ENCODE peak calls at places on chromosomes 11 and 22, in six cellular contexts. G, W, E, F, M and C are unnamed samples.

GRCh38 chr22:37472418-37473006 is 13.7 kb downstream of the MFNG start:
- DNase-seq in G (no peak), W (peak; percentile 87), E (peak; percentile 21), F (peak; percentile 57), M (no peak), C (peak; percentile 22)

GRCh38 chr22:48761546-48761945 is 1066.1 kb downstream of the BRD1 start:
- DNase-seq in G (peak; percentile 16), W (peak; percentile 8), E (no peak), F (no peak), M (no peak), C (no peak)

GRCh38 chr22:30382340-30382739 is 4.9 kb downstream of the RNF215 start:
- DNase-seq in G (no peak), W (no peak), E (no peak), F (no peak), M (no peak), C (no peak)

GRCh38 chr11:77113382-77114088 is 10.9 kb downstream of the OMP start:
- DNase-seq in G (no peak), W (peak; percentile 86), E (peak; percentile 40), F (peak; percentile 60), M (no peak), C (peak; percentile 13)

GRCh38 chr11:121514401-121514981 is 61.7 kb upstream of the SORL1-AS1 start:
- DNase-seq in G (no peak), W (no peak), E (no peak), F (no peak), M (no peak), C (no peak)

GRCh38 chr11:61928606-61929005 is 11.2 kb upstream of the RAB3IL1 start:
- DNase-seq in G (no peak), W (no peak), E (no peak), F (no peak), M (no peak), C (peak; percentile 5)

GRCh38 chr11:47248664-47249377 is at the start of gene ACP2:
- DNase-seq in G (peak; percentile 92), W (peak; percentile 90), E (peak; percentile 90), F (peak; percentile 85), M (no peak), C (peak; percentile 74)

GRCh38 chr11:118531597-118532084 is 649 bp downstream of the TMEM25 start:
- DNase-seq in G (no peak), W (peak; percentile 67), E (no peak), F (no peak), M (no peak), C (peak; percentile 15)

GRCh38 chr11:46330887-46331652 is 16.2 kb upstream of the DGKZ start:
- DNase-seq in G (no peak), W (no peak), E (peak; percentile 80), F (no peak), M (no peak), C (no peak)

GRCh38 chr22:46149998-46150549 is at the start of gene PPARA:
- DNase-seq in G (peak; percentile 91), W (peak; percentile 86), E (peak; percentile 87), F (peak; percentile 71), M (peak; percentile 57), C (peak; percentile 23)

GRCh38 chr11:105070221-105070789 is 25.2 kb upstream of the CARD16 start:
- DNase-seq in G (no peak), W (no peak), E (no peak), F (no peak), M (no peak), C (peak; percentile 18)

GRCh38 chr11:109696191-109696897 is 274.4 kb downstream of the C11orf87 start:
- DNase-seq in G (no peak), W (no peak), E (no peak), F (peak; percentile 91), M (no peak), C (peak; percentile 99)

GRCh38 chr22:31944700-31945477 is 554 bp downstream of the YWHAH start:
- DNase-seq in G (peak; percentile 52), W (peak; percentile 76), E (peak; percentile 70), F (peak; percentile 27), M (no peak), C (no peak)

GRCh38 chr11:40280161-40281054 is 1179.0 kb downstream of the LRRC4C start:
- DNase-seq in G (no peak), W (no peak), E (no peak), F (no peak), M (no peak), C (no peak)

GRCh38 chr11:46381046-46381835 is at the start of gene MDK:
- DNase-seq in G (no peak), W (peak; percentile 90), E (peak; percentile 39), F (no peak), M (no peak), C (no peak)

GRCh38 chr22:27348634-27349033 is 452.9 kb downstream of the MN1 start:
- DNase-seq in G (no peak), W (no peak), E (no peak), F (peak; percentile 68), M (peak; percentile 22), C (peak; percentile 68)

GRCh38 chr22:26848244-26848920 is 191.0 kb downstream of the MIAT start:
- DNase-seq in G (no peak), W (peak; percentile 46), E (no peak), F (peak; percentile 6), M (no peak), C (no peak)

GRCh38 chr11:43810929-43811596 is 69.6 kb upstream of the ALKBH3 start:
- DNase-seq in G (no peak), W (no peak), E (no peak), F (no peak), M (no peak), C (no peak)

GRCh38 chr11:44853674-44854073 is 97.0 kb downstream of the TP53I11 start:
- DNase-seq in G (no peak), W (no peak), E (no peak), F (no peak), M (no peak), C (no peak)

GRCh38 chr11:76654980-76655379 is 15.6 kb downstream of the LRRC32 start:
- DNase-seq in G (peak; percentile 28), W (peak; percentile 45), E (no peak), F (no peak), M (no peak), C (no peak)

GRCh38 chr11:8342821-8343681 is 79.4 kb upstream of the LMO1 start:
- DNase-seq in G (no peak), W (no peak), E (no peak), F (no peak), M (no peak), C (peak; percentile 57)

DNA sequence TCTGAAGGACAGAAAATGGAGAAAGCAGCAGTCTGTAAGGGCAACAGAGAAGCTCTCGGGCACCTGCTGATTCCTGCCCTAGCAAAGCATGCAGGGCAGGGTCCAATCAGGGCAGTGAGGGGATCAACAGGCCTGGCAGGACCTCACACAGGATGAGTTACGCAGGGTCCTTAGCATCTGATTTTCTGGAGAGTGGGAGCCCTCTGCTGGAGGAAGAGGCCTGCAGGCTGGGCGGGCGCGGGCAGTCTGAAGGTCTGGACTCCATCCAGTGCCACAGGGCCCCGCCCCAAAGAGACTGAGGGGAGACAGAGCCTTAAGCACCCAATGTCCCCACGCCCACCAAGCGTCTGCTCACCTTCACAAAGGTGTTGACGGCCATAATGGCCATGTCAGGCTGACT is 28.9 kb downstream of the AP1B1 start:
- DNase-seq in G (no peak), W (peak; percentile 83), E (no peak), F (peak; percentile 63), M (peak; percentile 14), C (peak; percentile 31)
- TF ChIP-seq CTCF in G (peak; percentile 49), W (peak; percentile 80), E (peak; percentile 44), F (peak; percentile 29), M (peak; percentile 79), C (peak; percentile 71)

DNA sequence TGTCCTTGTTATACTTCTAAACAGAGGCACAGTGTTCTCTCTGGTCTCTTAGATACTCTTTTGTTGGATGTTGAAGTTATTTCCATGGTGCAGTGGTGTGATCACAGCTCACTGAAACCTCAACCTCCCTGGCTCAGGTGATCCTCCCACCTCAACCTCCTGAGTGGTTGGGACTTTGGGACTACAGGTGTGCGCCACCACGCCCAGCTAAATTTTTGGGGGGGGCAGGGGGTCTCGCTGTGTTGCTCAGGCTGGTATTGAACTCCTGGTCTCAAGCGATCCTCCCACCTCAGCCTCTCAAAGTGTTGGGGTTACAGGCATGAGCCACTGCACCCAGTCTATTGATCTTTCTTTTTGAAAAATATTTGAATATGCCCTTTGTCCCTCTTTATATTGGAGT is 14.9 kb downstream of the ZNF74 start:
- DNase-seq in G (no peak), W (peak; percentile 20), E (no peak), F (no peak), M (no peak), C (no peak)
- TF ChIP-seq CTCF in G (no peak), W (no peak), E (no peak), F (no peak), M (no peak), C (no peak)

GRCh38 chr22:42930810-42931420 is 73.8 kb upstream of the ARFGAP3 start:
- DNase-seq in G (no peak), W (peak; percentile 69), E (no peak), F (peak; percentile 83), M (no peak), C (peak; percentile 87)
- TF ChIP-seq CTCF in G (no peak), W (peak; percentile 45), E (no peak), F (peak; percentile 16), M (peak; percentile 9), C (peak; percentile 77)

DNA sequence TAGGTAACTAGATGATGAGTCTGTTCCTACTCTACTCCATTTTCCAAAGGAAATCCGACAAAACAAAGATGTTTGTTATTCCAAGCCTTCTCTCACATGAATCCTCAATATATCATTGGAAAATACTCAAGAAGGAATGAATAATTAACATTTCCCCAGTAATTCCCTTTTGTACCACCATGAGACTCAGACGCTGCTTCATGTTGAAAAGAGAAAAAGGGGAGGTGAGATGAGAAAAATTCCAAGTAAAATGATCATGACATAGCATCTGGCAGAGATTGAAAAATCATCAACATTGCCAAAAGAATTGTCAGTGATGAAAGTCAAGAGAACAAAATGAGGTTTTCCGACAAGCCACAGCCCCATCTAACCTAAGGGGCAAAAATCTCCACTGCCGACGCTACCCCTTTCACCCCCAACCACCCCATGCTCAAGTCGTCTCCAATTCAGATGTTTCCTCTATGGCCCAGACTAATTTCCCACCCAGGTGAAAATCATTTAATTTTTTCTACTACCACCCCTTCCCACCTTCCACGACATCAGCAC is 1.3 kb downstream of the RAB6A start:
- DNase-seq in G (no peak), W (no peak), E (no peak), F (peak; percentile 27), M (no peak), C (peak; percentile 30)
- TF ChIP-seq CTCF in G (no peak), W (peak; percentile 33), E (no peak), F (no peak), M (peak; percentile 19), C (no peak)

GRCh38 chr11:113818426-113818825 is 38.8 kb downstream of the CLDN25 start:
- DNase-seq in G (no peak), W (no peak), E (no peak), F (peak; percentile 64), M (no peak), C (peak; percentile 51)

GRCh38 chr11:113817626-113818025 is 38.0 kb downstream of the CLDN25 start:
- DNase-seq in G (no peak), W (no peak), E (no peak), F (no peak), M (no peak), C (no peak)

GRCh38 chr11:113817162-113817561 is 37.6 kb downstream of the CLDN25 start:
- DNase-seq in G (no peak), W (no peak), E (no peak), F (no peak), M (no peak), C (no peak)

DNA sequence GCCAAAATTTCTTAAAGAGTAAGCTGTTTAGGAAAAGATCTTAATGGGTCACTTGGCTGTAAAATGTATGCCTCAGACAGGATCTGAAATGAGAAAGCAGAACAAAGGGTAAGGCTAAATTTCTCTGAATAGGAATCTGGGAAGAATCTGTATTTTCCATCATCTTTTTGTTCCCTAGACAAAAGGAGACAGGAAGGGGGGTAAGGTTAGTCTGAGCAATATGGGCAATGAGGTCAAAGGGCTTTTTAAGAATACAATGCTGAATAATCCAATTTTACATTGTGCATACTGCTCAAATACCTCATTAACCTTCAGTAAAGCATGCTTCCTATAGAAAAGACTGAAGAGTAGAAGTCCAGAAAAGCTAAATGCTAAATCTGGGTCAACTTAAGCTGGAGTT is 34.6 kb downstream of the CLDN25 start:
- DNase-seq in G (no peak), W (no peak), E (no peak), F (no peak), M (no peak), C (no peak)
- TF ChIP-seq CTCF in G (no peak), W (no peak), E (no peak), F (no peak), M (no peak), C (no peak)